ENCODE peak calls at places on chromosomes 11 and 22, in four cellular contexts. L is A549, G is K562, R is HepG2. Q is an unnamed sample.

GRCh38 chr11:15975742-15976141 is 380.6 kb downstream of the SOX6 start:
- DNase-seq in L (no peak), R (no peak), G (no peak), Q (no peak)

GRCh38 chr22:41909290-41910049 is 5.4 kb downstream of the SHISA8 start:
- DNase-seq in G (no peak), L (no peak), R (no peak), Q (no peak)

GRCh38 chr11:101487775-101488174 is 96.0 kb downstream of the TRPC6 start:
- DNase-seq in R (no peak), L (no peak), G (no peak), Q (no peak)

GRCh38 chr22:47290706-47291430 is 528.4 kb downstream of the TBC1D22A start:
- DNase-seq in R (no peak), G (no peak), L (no peak), Q (no peak)

GRCh38 chr22:39932918-39933649 is 27.1 kb upstream of the TMA7B start:
- DNase-seq in L (peak; percentile 22), R (peak; percentile 29), G (peak; percentile 71), Q (no peak)

GRCh38 chr22:35489225-35489624 is 51.4 kb upstream of the RASD2 start:
- DNase-seq in G (no peak), L (no peak), R (no peak), Q (no peak)

GRCh38 chr22:23779083-23779482 is 6.4 kb downstream of the MMP11 start:
- DNase-seq in L (no peak), G (no peak), R (no peak), Q (no peak)

GRCh38 chr11:9972917-9973504 is 309.1 kb downstream of the SWAP70 start:
- DNase-seq in L (peak; percentile 63), G (peak; percentile 39), R (peak; percentile 40), Q (no peak)

GRCh38 chr22:40620464-40621046 is 16.0 kb downstream of the MRTFA start:
- DNase-seq in L (peak; percentile 29), R (no peak), G (peak; percentile 35), Q (no peak)

GRCh38 chr11:82842019-82842418 is 58.2 kb downstream of the PRCP start:
- DNase-seq in G (no peak), R (no peak), L (no peak), Q (no peak)

GRCh38 chr22:37519268-37520195 is at the start of gene CARD10:
- DNase-seq in R (no peak), G (peak; percentile 85), L (no peak), Q (no peak)

GRCh38 chr11:10528121-10528520 is 12.9 kb downstream of the RNF141 start:
- DNase-seq in G (no peak), L (no peak), R (no peak), Q (no peak)

GRCh38 chr11:132821027-132821426 is 711.3 kb downstream of the OPCML start:
- DNase-seq in G (no peak), R (no peak), L (no peak), Q (no peak)

GRCh38 chr11:61619827-61620226 is 39.0 kb upstream of the SYT7 start:
- DNase-seq in R (no peak), G (no peak), L (no peak), Q (no peak)

GRCh38 chr11:116808262-116809175 is 14.6 kb downstream of the APOA4 start:
- DNase-seq in R (peak; percentile 98), G (no peak), L (no peak), Q (no peak)

GRCh38 chr11:120912504-120912903 is 111.4 kb upstream of the TBCEL start:
- DNase-seq in L (peak; percentile 51), R (peak; percentile 36), G (no peak), Q (no peak)

GRCh38 chr11:75285776-75286360 is 45.3 kb downstream of the TPBGL start:
- DNase-seq in G (no peak), R (no peak), L (no peak), Q (no peak)

GRCh38 chr22:17366830-17367229 is 2.4 kb upstream of the CECR2 start:
- DNase-seq in L (peak; percentile 33), R (no peak), G (peak; percentile 59), Q (no peak)

GRCh38 chr22:24070553-24070952 is 59.4 kb downstream of the CABIN1 start:
- DNase-seq in G (no peak), R (no peak), L (no peak), Q (no peak)

GRCh38 chr22:36853407-36854099 is 7.3 kb upstream of the NCF4 start:
- DNase-seq in L (peak; percentile 61), R (peak; percentile 25), G (peak; percentile 76), Q (no peak)

GRCh38 chr22:22787151-22787550 is 100.5 kb upstream of the IGLL5 start:
- DNase-seq in L (no peak), G (no peak), R (no peak), Q (no peak)

GRCh38 chr22:17057959-17058814 is 26.6 kb upstream of the IL17RA start:
- DNase-seq in G (peak; percentile 83), R (peak; percentile 57), L (peak; percentile 68), Q (no peak)

GRCh38 chr22:29994027-29994715 is 86.1 kb upstream of the HORMAD2 start:
- DNase-seq in G (no peak), L (peak; percentile 65), R (peak; percentile 62), Q (no peak)

GRCh38 chr11:118827118-118827517 is 36.2 kb upstream of the DDX6 start:
- DNase-seq in L (no peak), R (no peak), G (no peak), Q (no peak)

GRCh38 chr22:18110194-18110943 is at the start of gene TUBA8:
- DNase-seq in L (no peak), G (no peak), R (no peak), Q (no peak)

GRCh38 chr11:120499088-120499487 is 12.5 kb upstream of the GRIK4 start:
- DNase-seq in G (no peak), R (no peak), L (no peak), Q (peak; percentile 36)

GRCh38 chr11:77602385-77603105 is 12.8 kb downstream of the AQP11 start:
- DNase-seq in L (peak; percentile 72), R (peak; percentile 72), G (peak; percentile 21), Q (no peak)

DNA sequence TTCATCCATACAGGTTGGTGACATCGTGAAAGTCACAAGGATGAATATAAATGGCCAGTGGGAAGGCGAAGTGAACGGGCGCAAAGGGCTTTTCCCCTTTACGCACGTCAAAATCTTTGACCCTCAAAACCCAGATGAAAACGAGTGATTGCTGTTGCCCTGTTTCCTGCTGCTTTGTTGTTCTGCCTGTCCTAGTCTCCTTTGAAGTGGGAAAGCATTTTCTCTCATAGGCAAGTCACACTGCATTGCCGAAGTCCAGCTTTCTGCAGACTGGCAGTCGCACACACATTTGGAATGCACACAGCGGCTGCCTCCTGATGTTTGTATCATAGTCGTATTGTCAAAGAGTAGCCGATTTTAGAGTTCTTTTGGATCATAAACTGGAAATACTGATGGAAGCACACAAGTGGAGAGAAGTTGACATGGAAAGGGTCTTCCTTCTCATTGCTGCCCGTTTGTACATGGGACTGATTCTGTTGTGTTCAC is 17.3 kb upstream of the AIFM3 start:
- DNase-seq in G (no peak), L (no peak), R (peak; percentile 92), Q (no peak)
- TF ChIP-seq CHD4 in G (no peak), L (no peak), R (no peak), Q (no peak)

GRCh38 chr22:45438364-45438763 is 24.9 kb downstream of the RIBC2 start:
- DNase-seq in R (no peak), G (no peak), L (no peak), Q (no peak)
- TF ChIP-seq CHD4 in R (no peak), G (no peak), L (no peak), Q (no peak)

GRCh38 chr11:17328856-17329490 is 22.6 kb upstream of the NCR3LG1 start:
- DNase-seq in G (no peak), R (no peak), L (no peak), Q (no peak)
- TF ChIP-seq CHD4 in G (no peak), R (no peak), L (no peak), Q (no peak)

DNA sequence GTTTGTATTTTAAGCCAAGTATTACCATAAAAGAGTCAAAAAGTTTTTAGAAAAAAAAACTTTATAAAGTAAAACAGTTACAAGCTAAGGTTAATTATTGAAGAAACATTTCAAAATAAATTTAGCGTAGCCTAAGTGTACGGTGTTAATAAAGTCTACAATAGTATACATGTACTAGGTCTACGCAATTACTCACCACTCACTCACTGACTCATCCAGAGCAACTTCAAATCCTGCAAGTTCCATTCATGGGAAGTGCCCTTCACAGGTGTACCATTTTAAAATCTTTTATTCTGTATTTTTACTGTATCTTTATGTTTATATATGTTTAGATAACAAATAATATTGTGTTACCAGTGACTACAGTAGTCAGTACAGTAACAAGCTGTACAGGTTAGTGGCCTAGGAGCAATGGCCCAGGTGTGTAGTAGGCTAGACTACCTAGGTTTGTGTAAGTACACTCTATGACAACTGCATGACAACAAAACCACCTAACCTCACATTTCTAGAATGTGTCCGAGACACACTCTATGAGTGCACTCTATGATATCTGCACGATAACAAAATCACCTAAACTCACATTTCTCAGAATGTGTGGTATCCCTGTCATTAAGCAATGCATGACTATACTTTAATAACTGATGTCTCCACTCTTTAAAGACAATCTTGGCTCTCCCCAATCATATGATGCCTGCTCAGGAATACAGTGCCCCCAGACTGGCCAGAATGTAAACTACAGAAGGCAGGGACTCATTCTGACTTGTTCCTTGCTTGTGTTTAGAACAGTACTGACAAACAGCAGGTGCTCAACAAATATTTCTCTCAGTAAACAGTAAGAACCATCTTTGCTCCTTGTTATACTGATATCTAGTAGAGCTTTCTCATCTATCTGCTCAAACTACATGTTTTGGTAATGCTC is 21.2 kb downstream of the KMT5B start:
- DNase-seq in L (no peak), G (peak; percentile 6), R (no peak), Q (no peak)
- TF ChIP-seq CHD4 in L (no peak), G (no peak), R (no peak), Q (no peak)

GRCh38 chr11:33670250-33671011 is 30.2 kb downstream of the C11orf91 start:
- DNase-seq in L (no peak), R (no peak), G (no peak), Q (no peak)
- TF ChIP-seq CHD4 in L (no peak), R (no peak), G (no peak), Q (no peak)